ENCODE peak calls at places on chromosomes 3 and 15, in eight cellular contexts. W is ELR; G is bronchial epithelial cell; N is fibroblast of mammary gland; P is COR-L47; U is stimulated activated CD4-positive, alpha-beta T cell treated with anti-CD3 and anti-CD28 coated beads, Interleukin-1b, Interleukin-23, amount 100 ng/mL, for 24 hours; H is B cell; A is skeletal muscle cell. E is an unnamed sample.

GRCh38 chr3:129123314-129124060 is 1.9 kb upstream of the RAB43 start:
- DNase-seq in W (no peak), G (peak), N (peak), P (no peak), U (no peak), H (peak), A (no peak), E (no peak)

GRCh38 chr15:56794923-56795329 is 61.6 kb upstream of the ZNF280D start:
- DNase-seq in W (no peak), G (no peak), N (peak), P (no peak), U (no peak), H (no peak), A (no peak), E (no peak)

GRCh38 chr3:197801801-197802504 is 10.9 kb downstream of the LRCH3 start:
- DNase-seq in W (peak), G (peak), N (peak), P (no peak), U (no peak), H (peak), A (no peak), E (no peak)

GRCh38 chr15:67127925-67128324 is 62.5 kb downstream of the SMAD3 start:
- DNase-seq in W (peak), G (peak), N (peak), P (no peak), U (no peak), H (no peak), A (peak), E (no peak)

GRCh38 chr15:75229191-75230015 is 27.7 kb downstream of the C15orf39 start:
- DNase-seq in W (peak), G (no peak), N (peak), P (no peak), U (no peak), H (no peak), A (no peak), E (no peak)

GRCh38 chr3:171770689-171771620 is 39.3 kb downstream of the PLD1 start:
- DNase-seq in W (peak), G (peak), N (peak), P (no peak), U (no peak), H (no peak), A (peak), E (no peak)

GRCh38 chr3:130894130-130894872 is 417 bp downstream of the ATP2C1 start:
- DNase-seq in W (peak), G (no peak), N (no peak), P (peak), U (peak), H (peak), A (no peak), E (peak)

GRCh38 chr3:179652467-179653105 is at the start of gene USP13:
- DNase-seq in W (peak), G (peak), N (peak), P (peak), U (peak), H (peak), A (peak), E (peak)

GRCh38 chr15:29787767-29788166 is 34.5 kb downstream of the TJP1 start:
- DNase-seq in W (no peak), G (no peak), N (no peak), P (no peak), U (no peak), H (no peak), A (no peak), E (no peak)

GRCh38 chr15:72195101-72195511 is 2.5 kb downstream of the GRAMD2A start:
- DNase-seq in W (peak), G (peak), N (no peak), P (no peak), U (no peak), H (peak), A (no peak), E (no peak)

GRCh38 chr3:54347933-54348332 is 225.6 kb downstream of the CACNA2D3 start:
- DNase-seq in W (no peak), G (no peak), N (no peak), P (no peak), U (no peak), H (no peak), A (no peak), E (no peak)

GRCh38 chr3:195774917-195775316 is 36.8 kb downstream of the MUC4 start:
- DNase-seq in W (peak), G (no peak), N (peak), P (peak), U (no peak), H (no peak), A (no peak), E (no peak)

GRCh38 chr3:197241173-197241572 is 57.2 kb downstream of the DLG1 start:
- DNase-seq in W (no peak), G (no peak), N (no peak), P (no peak), U (no peak), H (no peak), A (no peak), E (no peak)

GRCh38 chr3:45082139-45082538 is 56.0 kb downstream of the CLEC3B start:
- DNase-seq in W (no peak), G (no peak), N (peak), P (no peak), U (no peak), H (no peak), A (no peak), E (no peak)

GRCh38 chr15:83282859-83283812 is 1.3 kb downstream of the BNC1 start:
- DNase-seq in W (peak), G (no peak), N (peak), P (no peak), U (no peak), H (no peak), A (no peak), E (no peak)

GRCh38 chr15:65062061-65062460 is 5.7 kb downstream of the RASL12 start:
- DNase-seq in W (no peak), G (no peak), N (no peak), P (no peak), U (no peak), H (no peak), A (no peak), E (no peak)

GRCh38 chr3:23778451-23778850 is 27.3 kb upstream of the UBE2E1 start:
- DNase-seq in W (no peak), G (no peak), N (peak), P (no peak), U (no peak), H (no peak), A (no peak), E (no peak)

GRCh38 chr3:63912768-63913588 is 795 bp upstream of the SCAANT1 start:
- DNase-seq in W (peak), G (peak), N (peak), P (no peak), U (peak), H (no peak), A (peak), E (peak)

GRCh38 chr3:140206196-140207040 is 271.4 kb downstream of the CLSTN2 start:
- DNase-seq in W (peak), G (peak), N (peak), P (peak), U (no peak), H (no peak), A (peak), E (no peak)

GRCh38 chr15:34986326-34987181 is 1.5 kb downstream of the ZNF770 start:
- DNase-seq in W (peak), G (peak), N (no peak), P (no peak), U (no peak), H (no peak), A (no peak), E (no peak)

GRCh38 chr3:194344012-194344411 is 7.1 kb downstream of the CPN2 start:
- DNase-seq in W (peak), G (peak), N (peak), P (peak), U (peak), H (peak), A (no peak), E (peak)

GRCh38 chr3:177596248-177596821 is 399.1 kb upstream of the TBL1XR1 start:
- DNase-seq in W (peak), G (peak), N (peak), P (no peak), U (no peak), H (no peak), A (no peak), E (no peak)

GRCh38 chr15:85757073-85757938 is 37.4 kb downstream of the KLHL25 start:
- DNase-seq in W (no peak), G (no peak), N (no peak), P (no peak), U (no peak), H (no peak), A (no peak), E (no peak)

GRCh38 chr15:98800437-98801233 is 152.3 kb downstream of the IGF1R start:
- DNase-seq in W (peak), G (peak), N (peak), P (peak), U (no peak), H (no peak), A (peak), E (no peak)

GRCh38 chr15:66169023-66169422 is 84.5 kb downstream of the MEGF11 start:
- DNase-seq in W (no peak), G (no peak), N (no peak), P (no peak), U (no peak), H (peak), A (no peak), E (no peak)

GRCh38 chr3:131501949-131502348 is 822 bp downstream of the MRPL3 start:
- DNase-seq in W (peak), G (peak), N (no peak), P (no peak), U (no peak), H (no peak), A (no peak), E (no peak)

E was measured in mesothelial cell of epicardium.